ENCODE peak calls at places on chromosomes 7 and 10, in seven cellular contexts. One of them, this sample, is unnamed.

GRCh38 chr10:77415311-77415960 is 222.2 kb downstream of the KCNMA1 start:
- DNase-seq in hepatocyte: no peak
- DNase-seq in fibroblast of the conjunctiva: no peak
- DNase-seq in fibroblast of mammary gland: no peak
- DNase-seq in cerebellum: no peak
- DNase-seq in activated CD4-positive, alpha-beta T cell treated with anti-CD3 and anti-CD28 coated beads for 4 hours: no peak
- DNase-seq in activated T-cell treated with anti-CD3 and anti-CD28 coated beads, Interleukin-2, amount 50 U/mL, for 48 hours: no peak
- DNase-seq in this sample: no peak

GRCh38 chr7:101328159-101328558 is 6.5 kb upstream of the IFT22 start:
- DNase-seq in activated CD4-positive, alpha-beta T cell treated with anti-CD3 and anti-CD28 coated beads for 4 hours: no peak
- DNase-seq in activated T-cell treated with anti-CD3 and anti-CD28 coated beads, Interleukin-2, amount 50 U/mL, for 48 hours: no peak
- DNase-seq in fibroblast of mammary gland: no peak
- DNase-seq in cerebellum: no peak
- DNase-seq in hepatocyte: no peak
- DNase-seq in fibroblast of the conjunctiva: no peak
- DNase-seq in this sample: no peak

GRCh38 chr10:58385784-58386112 is 538 bp downstream of the TFAM start:
- DNase-seq in activated T-cell treated with anti-CD3 and anti-CD28 coated beads, Interleukin-2, amount 50 U/mL, for 48 hours: peak
- DNase-seq in cerebellum: peak
- DNase-seq in hepatocyte: peak
- DNase-seq in fibroblast of mammary gland: peak
- DNase-seq in activated CD4-positive, alpha-beta T cell treated with anti-CD3 and anti-CD28 coated beads for 4 hours: peak
- DNase-seq in fibroblast of the conjunctiva: no peak
- DNase-seq in this sample: peak

GRCh38 chr7:130277763-130278643 is 11.3 kb downstream of the CPA2 start:
- DNase-seq in activated T-cell treated with anti-CD3 and anti-CD28 coated beads, Interleukin-2, amount 50 U/mL, for 48 hours: no peak
- DNase-seq in fibroblast of mammary gland: peak
- DNase-seq in hepatocyte: peak
- DNase-seq in cerebellum: peak
- DNase-seq in activated CD4-positive, alpha-beta T cell treated with anti-CD3 and anti-CD28 coated beads for 4 hours: no peak
- DNase-seq in fibroblast of the conjunctiva: no peak
- DNase-seq in this sample: peak

GRCh38 chr7:22884911-22885823 is 62.5 kb upstream of the TOMM7 start:
- DNase-seq in activated T-cell treated with anti-CD3 and anti-CD28 coated beads, Interleukin-2, amount 50 U/mL, for 48 hours: no peak
- DNase-seq in activated CD4-positive, alpha-beta T cell treated with anti-CD3 and anti-CD28 coated beads for 4 hours: no peak
- DNase-seq in fibroblast of the conjunctiva: no peak
- DNase-seq in hepatocyte: no peak
- DNase-seq in fibroblast of mammary gland: peak
- DNase-seq in cerebellum: no peak
- DNase-seq in this sample: no peak

GRCh38 chr10:19922236-19922963 is 106.2 kb downstream of the PLXDC2 start:
- DNase-seq in fibroblast of mammary gland: peak
- DNase-seq in activated CD4-positive, alpha-beta T cell treated with anti-CD3 and anti-CD28 coated beads for 4 hours: no peak
- DNase-seq in hepatocyte: peak
- DNase-seq in fibroblast of the conjunctiva: peak
- DNase-seq in activated T-cell treated with anti-CD3 and anti-CD28 coated beads, Interleukin-2, amount 50 U/mL, for 48 hours: no peak
- DNase-seq in cerebellum: no peak
- DNase-seq in this sample: peak

GRCh38 chr10:68997216-68997615 is 8.6 kb downstream of the KIFBP start:
- DNase-seq in activated CD4-positive, alpha-beta T cell treated with anti-CD3 and anti-CD28 coated beads for 4 hours: no peak
- DNase-seq in cerebellum: no peak
- DNase-seq in fibroblast of mammary gland: no peak
- DNase-seq in hepatocyte: no peak
- DNase-seq in fibroblast of the conjunctiva: no peak
- DNase-seq in activated T-cell treated with anti-CD3 and anti-CD28 coated beads, Interleukin-2, amount 50 U/mL, for 48 hours: no peak
- DNase-seq in this sample: no peak

GRCh38 chr7:129095258-129095657 is 40.3 kb upstream of the TNPO3 start:
- DNase-seq in cerebellum: no peak
- DNase-seq in activated CD4-positive, alpha-beta T cell treated with anti-CD3 and anti-CD28 coated beads for 4 hours: peak
- DNase-seq in hepatocyte: no peak
- DNase-seq in fibroblast of the conjunctiva: no peak
- DNase-seq in activated T-cell treated with anti-CD3 and anti-CD28 coated beads, Interleukin-2, amount 50 U/mL, for 48 hours: no peak
- DNase-seq in fibroblast of mammary gland: no peak
- DNase-seq in this sample: no peak

GRCh38 chr7:143507094-143507518 is 29.4 kb downstream of the TAS2R41 start:
- DNase-seq in hepatocyte: no peak
- DNase-seq in activated CD4-positive, alpha-beta T cell treated with anti-CD3 and anti-CD28 coated beads for 4 hours: no peak
- DNase-seq in fibroblast of the conjunctiva: no peak
- DNase-seq in cerebellum: no peak
- DNase-seq in fibroblast of mammary gland: peak
- DNase-seq in activated T-cell treated with anti-CD3 and anti-CD28 coated beads, Interleukin-2, amount 50 U/mL, for 48 hours: no peak
- DNase-seq in this sample: no peak

GRCh38 chr10:61733358-61733940 is 70.7 kb downstream of the CABCOCO1 start:
- DNase-seq in fibroblast of the conjunctiva: peak
- DNase-seq in activated CD4-positive, alpha-beta T cell treated with anti-CD3 and anti-CD28 coated beads for 4 hours: peak
- DNase-seq in cerebellum: no peak
- DNase-seq in hepatocyte: peak
- DNase-seq in activated T-cell treated with anti-CD3 and anti-CD28 coated beads, Interleukin-2, amount 50 U/mL, for 48 hours: no peak
- DNase-seq in fibroblast of mammary gland: peak
- DNase-seq in this sample: peak

GRCh38 chr7:30104134-30104533 is 30.7 kb upstream of the MTURN start:
- DNase-seq in hepatocyte: no peak
- DNase-seq in cerebellum: no peak
- DNase-seq in fibroblast of mammary gland: no peak
- DNase-seq in activated T-cell treated with anti-CD3 and anti-CD28 coated beads, Interleukin-2, amount 50 U/mL, for 48 hours: no peak
- DNase-seq in fibroblast of the conjunctiva: no peak
- DNase-seq in activated CD4-positive, alpha-beta T cell treated with anti-CD3 and anti-CD28 coated beads for 4 hours: no peak
- DNase-seq in this sample: no peak

GRCh38 chr7:7257899-7258692 is 75.8 kb downstream of the C1GALT1 start:
- DNase-seq in cerebellum: no peak
- DNase-seq in activated CD4-positive, alpha-beta T cell treated with anti-CD3 and anti-CD28 coated beads for 4 hours: no peak
- DNase-seq in hepatocyte: no peak
- DNase-seq in activated T-cell treated with anti-CD3 and anti-CD28 coated beads, Interleukin-2, amount 50 U/mL, for 48 hours: no peak
- DNase-seq in fibroblast of mammary gland: no peak
- DNase-seq in fibroblast of the conjunctiva: no peak
- DNase-seq in this sample: no peak

GRCh38 chr10:57145548-57145947 is 784.5 kb upstream of the ZWINT start:
- DNase-seq in fibroblast of the conjunctiva: no peak
- DNase-seq in cerebellum: no peak
- DNase-seq in activated T-cell treated with anti-CD3 and anti-CD28 coated beads, Interleukin-2, amount 50 U/mL, for 48 hours: no peak
- DNase-seq in fibroblast of mammary gland: no peak
- DNase-seq in hepatocyte: no peak
- DNase-seq in activated CD4-positive, alpha-beta T cell treated with anti-CD3 and anti-CD28 coated beads for 4 hours: no peak
- DNase-seq in this sample: no peak

GRCh38 chr7:132553031-132553430 is 23.2 kb downstream of the PLXNA4 start:
- DNase-seq in fibroblast of the conjunctiva: no peak
- DNase-seq in activated CD4-positive, alpha-beta T cell treated with anti-CD3 and anti-CD28 coated beads for 4 hours: no peak
- DNase-seq in fibroblast of mammary gland: no peak
- DNase-seq in activated T-cell treated with anti-CD3 and anti-CD28 coated beads, Interleukin-2, amount 50 U/mL, for 48 hours: no peak
- DNase-seq in cerebellum: no peak
- DNase-seq in hepatocyte: no peak
- DNase-seq in this sample: no peak

GRCh38 chr7:106246941-106247826 is 37.6 kb downstream of the NAMPT start:
- DNase-seq in fibroblast of mammary gland: no peak
- DNase-seq in fibroblast of the conjunctiva: no peak
- DNase-seq in activated T-cell treated with anti-CD3 and anti-CD28 coated beads, Interleukin-2, amount 50 U/mL, for 48 hours: no peak
- DNase-seq in hepatocyte: no peak
- DNase-seq in cerebellum: no peak
- DNase-seq in activated CD4-positive, alpha-beta T cell treated with anti-CD3 and anti-CD28 coated beads for 4 hours: no peak
- DNase-seq in this sample: peak

GRCh38 chr10:95755511-95756004 is 405 bp upstream of the ENTPD1 start:
- DNase-seq in activated CD4-positive, alpha-beta T cell treated with anti-CD3 and anti-CD28 coated beads for 4 hours: no peak
- DNase-seq in activated T-cell treated with anti-CD3 and anti-CD28 coated beads, Interleukin-2, amount 50 U/mL, for 48 hours: no peak
- DNase-seq in fibroblast of mammary gland: peak
- DNase-seq in fibroblast of the conjunctiva: no peak
- DNase-seq in hepatocyte: peak
- DNase-seq in cerebellum: no peak
- DNase-seq in this sample: peak

GRCh38 chr7:66697451-66698438 is 42.8 kb upstream of the RABGEF1 start:
- DNase-seq in activated T-cell treated with anti-CD3 and anti-CD28 coated beads, Interleukin-2, amount 50 U/mL, for 48 hours: no peak
- DNase-seq in cerebellum: peak
- DNase-seq in fibroblast of mammary gland: peak
- DNase-seq in activated CD4-positive, alpha-beta T cell treated with anti-CD3 and anti-CD28 coated beads for 4 hours: no peak
- DNase-seq in hepatocyte: no peak
- DNase-seq in fibroblast of the conjunctiva: peak
- DNase-seq in this sample: peak

GRCh38 chr7:124413029-124413428 is 352.6 kb downstream of the GPR37 start:
- DNase-seq in activated CD4-positive, alpha-beta T cell treated with anti-CD3 and anti-CD28 coated beads for 4 hours: no peak
- DNase-seq in activated T-cell treated with anti-CD3 and anti-CD28 coated beads, Interleukin-2, amount 50 U/mL, for 48 hours: no peak
- DNase-seq in cerebellum: no peak
- DNase-seq in hepatocyte: no peak
- DNase-seq in fibroblast of the conjunctiva: no peak
- DNase-seq in fibroblast of mammary gland: no peak
- DNase-seq in this sample: no peak

GRCh38 chr10:44253769-44254462 is 131.0 kb downstream of the CXCL12 start:
- DNase-seq in hepatocyte: peak
- DNase-seq in fibroblast of mammary gland: peak
- DNase-seq in cerebellum: no peak
- DNase-seq in fibroblast of the conjunctiva: peak
- DNase-seq in activated CD4-positive, alpha-beta T cell treated with anti-CD3 and anti-CD28 coated beads for 4 hours: no peak
- DNase-seq in activated T-cell treated with anti-CD3 and anti-CD28 coated beads, Interleukin-2, amount 50 U/mL, for 48 hours: no peak
- DNase-seq in this sample: peak

GRCh38 chr10:122021421-122021820 is 32.5 kb downstream of the TACC2 start:
- DNase-seq in cerebellum: no peak
- DNase-seq in fibroblast of mammary gland: peak
- DNase-seq in fibroblast of the conjunctiva: peak
- DNase-seq in activated T-cell treated with anti-CD3 and anti-CD28 coated beads, Interleukin-2, amount 50 U/mL, for 48 hours: no peak
- DNase-seq in hepatocyte: peak
- DNase-seq in activated CD4-positive, alpha-beta T cell treated with anti-CD3 and anti-CD28 coated beads for 4 hours: no peak
- DNase-seq in this sample: peak

GRCh38 chr7:114875171-114875570 is 46.7 kb upstream of the MDFIC start:
- DNase-seq in activated T-cell treated with anti-CD3 and anti-CD28 coated beads, Interleukin-2, amount 50 U/mL, for 48 hours: no peak
- DNase-seq in hepatocyte: no peak
- DNase-seq in activated CD4-positive, alpha-beta T cell treated with anti-CD3 and anti-CD28 coated beads for 4 hours: no peak
- DNase-seq in fibroblast of the conjunctiva: no peak
- DNase-seq in fibroblast of mammary gland: no peak
- DNase-seq in cerebellum: no peak
- DNase-seq in this sample: no peak

GRCh38 chr7:125465527-125465926 is 535.9 kb upstream of the POT1 start:
- DNase-seq in fibroblast of the conjunctiva: no peak
- DNase-seq in activated CD4-positive, alpha-beta T cell treated with anti-CD3 and anti-CD28 coated beads for 4 hours: no peak
- DNase-seq in fibroblast of mammary gland: no peak
- DNase-seq in hepatocyte: no peak
- DNase-seq in activated T-cell treated with anti-CD3 and anti-CD28 coated beads, Interleukin-2, amount 50 U/mL, for 48 hours: no peak
- DNase-seq in cerebellum: no peak
- DNase-seq in this sample: no peak

GRCh38 chr10:8216893-8217292 is 162.4 kb downstream of the GATA3 start:
- DNase-seq in cerebellum: no peak
- DNase-seq in activated CD4-positive, alpha-beta T cell treated with anti-CD3 and anti-CD28 coated beads for 4 hours: no peak
- DNase-seq in activated T-cell treated with anti-CD3 and anti-CD28 coated beads, Interleukin-2, amount 50 U/mL, for 48 hours: no peak
- DNase-seq in fibroblast of mammary gland: no peak
- DNase-seq in hepatocyte: no peak
- DNase-seq in fibroblast of the conjunctiva: no peak
- DNase-seq in this sample: no peak

GRCh38 chr10:22372922-22373321 is 27.6 kb downstream of the SPAG6 start:
- DNase-seq in cerebellum: no peak
- DNase-seq in activated CD4-positive, alpha-beta T cell treated with anti-CD3 and anti-CD28 coated beads for 4 hours: no peak
- DNase-seq in activated T-cell treated with anti-CD3 and anti-CD28 coated beads, Interleukin-2, amount 50 U/mL, for 48 hours: no peak
- DNase-seq in fibroblast of the conjunctiva: no peak
- DNase-seq in fibroblast of mammary gland: peak
- DNase-seq in hepatocyte: peak
- DNase-seq in this sample: peak

GRCh38 chr7:96547371-96547811 is 162.3 kb downstream of the SEM1 start:
- DNase-seq in cerebellum: no peak
- DNase-seq in activated CD4-positive, alpha-beta T cell treated with anti-CD3 and anti-CD28 coated beads for 4 hours: no peak
- DNase-seq in fibroblast of the conjunctiva: no peak
- DNase-seq in fibroblast of mammary gland: no peak
- DNase-seq in activated T-cell treated with anti-CD3 and anti-CD28 coated beads, Interleukin-2, amount 50 U/mL, for 48 hours: no peak
- DNase-seq in hepatocyte: no peak
- DNase-seq in this sample: no peak